ENCODE peak calls at places on chromosomes 13 and 19, in five cellular contexts. H is NB4, O is GM18507, I is cardiac fibroblast, F is colonic mucosa. D is an unnamed sample.

GRCh38 chr19:16247353-16248182 is 49.9 kb downstream of the AP1M1 start:
- DNase-seq in H (peak), O (peak), I (peak), F (peak), D (peak)

GRCh38 chr13:22047082-22047784 is 376.4 kb downstream of the FGF9 start:
- DNase-seq in H (no peak), O (no peak), I (no peak), F (no peak), D (no peak)

GRCh38 chr19:3053780-3054179 is 8.5 kb downstream of the TLE5 start:
- DNase-seq in H (no peak), O (no peak), I (no peak), F (no peak), D (no peak)

GRCh38 chr19:17158584-17158983 is 56.6 kb upstream of the USE1 start:
- DNase-seq in H (no peak), O (no peak), I (no peak), F (no peak), D (no peak)

GRCh38 chr13:96499646-96500045 is 409.7 kb downstream of the HS6ST3 start:
- DNase-seq in H (peak), O (no peak), I (peak), F (no peak), D (no peak)

GRCh38 chr13:99734013-99734693 is 232.9 kb downstream of the TM9SF2 start:
- DNase-seq in H (no peak), O (no peak), I (no peak), F (no peak), D (no peak)

GRCh38 chr19:41253660-41254059 is 10.5 kb upstream of the HNRNPUL1 start:
- DNase-seq in H (no peak), O (no peak), I (no peak), F (no peak), D (no peak)

GRCh38 chr19:7482584-7483439 is 6.0 kb downstream of the PEX11G start:
- DNase-seq in H (no peak), O (no peak), I (no peak), F (peak), D (no peak)

GRCh38 chr13:47066261-47066660 is 169.4 kb upstream of the HTR2A start:
- DNase-seq in H (no peak), O (no peak), I (peak), F (no peak), D (no peak)

GRCh38 chr19:36169084-36169760 is 17.0 kb upstream of the COX7A1 start:
- DNase-seq in H (no peak), O (no peak), I (no peak), F (peak), D (no peak)

GRCh38 chr19:14477417-14478112 is 2.4 kb upstream of the PTGER1 start:
- DNase-seq in H (no peak), O (no peak), I (no peak), F (no peak), D (no peak)

GRCh38 chr13:107765724-107766436 is 449.5 kb downstream of the LIG4 start:
- DNase-seq in H (no peak), O (no peak), I (peak), F (no peak), D (no peak)

GRCh38 chr19:15107056-15108010 is at the start of gene SYDE1:
- DNase-seq in H (no peak), O (no peak), I (peak), F (no peak), D (no peak)

GRCh38 chr19:4455742-4456565 is 1.6 kb downstream of the UBXN6 start:
- DNase-seq in H (peak), O (no peak), I (peak), F (no peak), D (peak)

GRCh38 chr13:60351326-60351725 is 45.7 kb upstream of the TDRD3 start:
- DNase-seq in H (no peak), O (no peak), I (peak), F (no peak), D (no peak)

GRCh38 chr19:708154-709141 is at the start of gene PALM:
- DNase-seq in H (peak), O (no peak), I (no peak), F (no peak), D (no peak)

GRCh38 chr19:14437578-14438140 is 4.6 kb downstream of the PKN1 start:
- DNase-seq in H (no peak), O (no peak), I (peak), F (no peak), D (no peak)

D was measured in AML-193.